ENCODE peak calls at places on chromosomes 3 and 15, in four cellular contexts. D is GM19239; E is stimulated activated CD8-positive, alpha-beta memory T cell treated with anti-CD3 and anti-CD28 coated beads, Interleukin-2, amount 100 ng/mL, for 1 hour; B is fibroblast of pulmonary artery. Q is an unnamed sample.
A peak's percentile ranks its signal among the peaks of the same experiment; 100 is the strongest.

GRCh38 chr3:141414141-141414689 is 45.9 kb downstream of the ZBTB38 start:
- DNase-seq in D (no peak), E (no peak), B (no peak), Q (no peak)

GRCh38 chr3:4290272-4290893 is 12.8 kb upstream of the SETMAR start:
- DNase-seq in D (peak; percentile 9), E (no peak), B (peak; percentile 69), Q (no peak)

GRCh38 chr15:65195542-65196026 is 10.4 kb upstream of the CLPX start:
- DNase-seq in D (no peak), E (no peak), B (no peak), Q (no peak)

GRCh38 chr15:69748131-69748530 is 295.5 kb downstream of the RPLP1 start:
- DNase-seq in D (no peak), E (no peak), B (no peak), Q (no peak)

GRCh38 chr15:66565731-66566130 is at the start of gene LCTL:
- DNase-seq in D (no peak), E (no peak), B (peak; percentile 52), Q (peak; percentile 85)

GRCh38 chr3:17632401-17633100 is 109.9 kb downstream of the TBC1D5 start:
- DNase-seq in D (no peak), E (no peak), B (peak; percentile 70), Q (no peak)

GRCh38 chr3:190862209-190863118 is at the start of gene GMNC:
- DNase-seq in D (peak; percentile 10), E (no peak), B (peak; percentile 70), Q (peak; percentile 83)

GRCh38 chr3:124442463-124442862 is 287.8 kb upstream of the UMPS start:
- DNase-seq in D (no peak), E (no peak), B (no peak), Q (no peak)

GRCh38 chr15:49273734-49274318 is 103.8 kb downstream of the GALK2 start:
- DNase-seq in D (no peak), E (no peak), B (no peak), Q (no peak)

GRCh38 chr15:65213241-65213640 is 2.0 kb upstream of the CILP start:
- DNase-seq in D (no peak), E (no peak), B (no peak), Q (no peak)

GRCh38 chr15:58966698-58967097 is 20.8 kb upstream of the RNF111 start:
- DNase-seq in D (no peak), E (no peak), B (no peak), Q (no peak)

GRCh38 chr15:33639968-33640367 is 328.3 kb upstream of the CHRM5 start:
- DNase-seq in D (no peak), E (no peak), B (no peak), Q (no peak)

GRCh38 chr3:137988982-137989381 is 21.0 kb upstream of the CLDN18 start:
- DNase-seq in D (no peak), E (no peak), B (no peak), Q (no peak)

GRCh38 chr3:30437172-30437571 is 169.2 kb upstream of the TGFBR2 start:
- DNase-seq in D (no peak), E (no peak), B (peak; percentile 76), Q (no peak)

GRCh38 chr3:44468572-44469520 is 8.6 kb downstream of the ZNF445 start:
- DNase-seq in D (no peak), E (no peak), B (peak; percentile 41), Q (peak; percentile 36)

GRCh38 chr3:57999423-58000115 is 8.7 kb upstream of the FLNB start:
- DNase-seq in D (no peak), E (no peak), B (no peak), Q (no peak)

GRCh38 chr3:106013971-106014370 is 145.2 kb upstream of the CBLB start:
- DNase-seq in D (no peak), E (no peak), B (peak; percentile 72), Q (no peak)

GRCh38 chr3:43707266-43707665 is 16.5 kb downstream of the ABHD5 start:
- DNase-seq in D (no peak), E (no peak), B (peak; percentile 27), Q (no peak)

GRCh38 chr15:40754883-40755815 is at the start of gene RMDN3:
- DNase-seq in D (peak; percentile 90), E (peak; percentile 80), B (peak; percentile 92), Q (peak; percentile 99)

GRCh38 chr3:141795719-141796435 is 32.7 kb downstream of the GRK7 start:
- DNase-seq in D (no peak), E (no peak), B (peak; percentile 16), Q (no peak)

GRCh38 chr15:90300988-90301715 is 35.7 kb downstream of the NGRN start:
- DNase-seq in D (no peak), E (peak; percentile 14), B (peak; percentile 56), Q (peak; percentile 95)

GRCh38 chr3:28349397-28350000 is 875 bp upstream of the AZI2 start:
- DNase-seq in D (no peak), E (no peak), B (no peak), Q (no peak)

GRCh38 chr15:47135279-47135678 is 582.0 kb upstream of the SEMA6D start:
- DNase-seq in D (no peak), E (no peak), B (no peak), Q (no peak)

GRCh38 chr3:128875556-128876120 is 3.8 kb upstream of the ACAD9 start:
- DNase-seq in D (no peak), E (peak; percentile 14), B (peak; percentile 23), Q (peak; percentile 74)

GRCh38 chr3:146505496-146505895 is 36.1 kb upstream of the PLSCR2 start:
- DNase-seq in D (no peak), E (no peak), B (peak; percentile 49), Q (no peak)

GRCh38 chr3:77618686-77619085 is 578.8 kb downstream of the ROBO2 start:
- DNase-seq in D (no peak), E (no peak), B (no peak), Q (no peak)